ENCODE peak calls at places on chromosomes 12 and 14, in five cellular contexts. One of them, this sample, is unnamed.

GRCh38 chr14:105903971-105904370 is 377.6 kb downstream of the TMEM121 start:
- DNase-seq in body of pancreas: no peak
- DNase-seq in A549: no peak
- DNase-seq in esophagus squamous epithelium: no peak
- DNase-seq in sigmoid colon: no peak
- DNase-seq in this sample: no peak

GRCh38 chr14:64806202-64806861 is 73.4 kb downstream of the SPTB start:
- DNase-seq in esophagus squamous epithelium: no peak
- DNase-seq in A549: peak
- DNase-seq in sigmoid colon: peak
- DNase-seq in body of pancreas: peak
- DNase-seq in this sample: no peak

GRCh38 chr14:84814391-84814790 is 715.6 kb upstream of the FLRT2 start:
- DNase-seq in A549: no peak
- DNase-seq in sigmoid colon: no peak
- DNase-seq in esophagus squamous epithelium: no peak
- DNase-seq in body of pancreas: no peak
- DNase-seq in this sample: no peak

GRCh38 chr14:51627313-51627712 is 24.4 kb upstream of the FRMD6 start:
- DNase-seq in esophagus squamous epithelium: no peak
- DNase-seq in A549: no peak
- DNase-seq in body of pancreas: no peak
- DNase-seq in sigmoid colon: no peak
- DNase-seq in this sample: no peak

GRCh38 chr12:46005823-46006222 is 15.4 kb upstream of the SCAF11 start:
- DNase-seq in A549: no peak
- DNase-seq in body of pancreas: no peak
- DNase-seq in esophagus squamous epithelium: no peak
- DNase-seq in sigmoid colon: no peak
- DNase-seq in this sample: no peak

GRCh38 chr12:91138337-91138905 is 27.1 kb upstream of the LUM start:
- DNase-seq in sigmoid colon: peak
- DNase-seq in body of pancreas: no peak
- DNase-seq in esophagus squamous epithelium: no peak
- DNase-seq in A549: no peak
- DNase-seq in this sample: no peak

GRCh38 chr12:40144023-40144422 is 38.1 kb upstream of the SLC2A13 start:
- DNase-seq in esophagus squamous epithelium: no peak
- DNase-seq in body of pancreas: no peak
- DNase-seq in sigmoid colon: no peak
- DNase-seq in A549: no peak
- DNase-seq in this sample: no peak

GRCh38 chr14:35384386-35385041 is 20.0 kb downstream of the NFKBIA start:
- DNase-seq in sigmoid colon: peak
- DNase-seq in esophagus squamous epithelium: no peak
- DNase-seq in A549: no peak
- DNase-seq in body of pancreas: no peak
- DNase-seq in this sample: peak

GRCh38 chr12:10562306-10562933 is 51.0 kb downstream of the MAGOHB start:
- DNase-seq in sigmoid colon: no peak
- DNase-seq in A549: peak
- DNase-seq in body of pancreas: no peak
- DNase-seq in esophagus squamous epithelium: no peak
- DNase-seq in this sample: no peak

GRCh38 chr12:53381739-53382630 is 2.0 kb downstream of the SP1 start:
- DNase-seq in A549: no peak
- DNase-seq in body of pancreas: peak
- DNase-seq in sigmoid colon: peak
- DNase-seq in esophagus squamous epithelium: no peak
- DNase-seq in this sample: peak

GRCh38 chr12:63930971-63931370 is 86.5 kb downstream of the SRGAP1 start:
- DNase-seq in body of pancreas: no peak
- DNase-seq in A549: no peak
- DNase-seq in sigmoid colon: no peak
- DNase-seq in esophagus squamous epithelium: no peak
- DNase-seq in this sample: no peak

GRCh38 chr12:96811083-96811482 is 96.0 kb upstream of the NEDD1 start:
- DNase-seq in A549: peak
- DNase-seq in sigmoid colon: no peak
- DNase-seq in esophagus squamous epithelium: no peak
- DNase-seq in body of pancreas: no peak
- DNase-seq in this sample: no peak

GRCh38 chr12:118034429-118035193 is 18.1 kb downstream of the RFC5 start:
- DNase-seq in body of pancreas: peak
- DNase-seq in esophagus squamous epithelium: no peak
- DNase-seq in sigmoid colon: no peak
- DNase-seq in A549: no peak
- DNase-seq in this sample: peak

GRCh38 chr12:9864913-9865675 is 4.1 kb downstream of the CLEC2B start:
- DNase-seq in sigmoid colon: no peak
- DNase-seq in esophagus squamous epithelium: no peak
- DNase-seq in body of pancreas: no peak
- DNase-seq in A549: no peak
- DNase-seq in this sample: no peak

GRCh38 chr12:92905258-92905810 is 23.8 kb downstream of the EEA1 start:
- DNase-seq in esophagus squamous epithelium: no peak
- DNase-seq in A549: no peak
- DNase-seq in body of pancreas: no peak
- DNase-seq in sigmoid colon: no peak
- DNase-seq in this sample: no peak

GRCh38 chr14:24673059-24673458 is 39.1 kb upstream of the GZMB start:
- DNase-seq in sigmoid colon: no peak
- DNase-seq in esophagus squamous epithelium: no peak
- DNase-seq in body of pancreas: no peak
- DNase-seq in A549: no peak
- DNase-seq in this sample: no peak

GRCh38 chr14:101196795-101197590 is 293.5 kb upstream of the RTL1 start:
- DNase-seq in esophagus squamous epithelium: no peak
- DNase-seq in A549: no peak
- DNase-seq in sigmoid colon: peak
- DNase-seq in body of pancreas: peak
- DNase-seq in this sample: no peak

GRCh38 chr14:51244591-51244990 is 4.5 kb downstream of the TMX1 start:
- DNase-seq in A549: no peak
- DNase-seq in esophagus squamous epithelium: no peak
- DNase-seq in body of pancreas: no peak
- DNase-seq in sigmoid colon: no peak
- DNase-seq in this sample: no peak

GRCh38 chr12:53751336-53752191 is at the start of gene CISTR:
- DNase-seq in A549: no peak
- DNase-seq in esophagus squamous epithelium: no peak
- DNase-seq in sigmoid colon: no peak
- DNase-seq in body of pancreas: peak
- DNase-seq in this sample: peak

GRCh38 chr12:91556909-91557308 is 374.3 kb upstream of the DCN start:
- DNase-seq in sigmoid colon: no peak
- DNase-seq in A549: no peak
- DNase-seq in body of pancreas: no peak
- DNase-seq in esophagus squamous epithelium: no peak
- DNase-seq in this sample: no peak

GRCh38 chr14:69298131-69299071 is 38.4 kb downstream of the GALNT16 start:
- DNase-seq in esophagus squamous epithelium: no peak
- DNase-seq in A549: no peak
- DNase-seq in sigmoid colon: no peak
- DNase-seq in body of pancreas: no peak
- DNase-seq in this sample: no peak

GRCh38 chr12:130992448-130992847 is 38.7 kb downstream of the ADGRD1 start:
- DNase-seq in sigmoid colon: peak
- DNase-seq in A549: no peak
- DNase-seq in esophagus squamous epithelium: no peak
- DNase-seq in body of pancreas: peak
- DNase-seq in this sample: no peak

GRCh38 chr14:61569783-61570182 is 125.5 kb upstream of the HIF1A start:
- DNase-seq in sigmoid colon: peak
- DNase-seq in body of pancreas: no peak
- DNase-seq in esophagus squamous epithelium: no peak
- DNase-seq in A549: no peak
- DNase-seq in this sample: no peak

GRCh38 chr14:50222061-50222613 is 9.2 kb downstream of the SOS2 start:
- DNase-seq in A549: no peak
- DNase-seq in body of pancreas: no peak
- DNase-seq in esophagus squamous epithelium: no peak
- DNase-seq in sigmoid colon: no peak
- DNase-seq in this sample: no peak

GRCh38 chr12:132615579-132616066 is 3.0 kb upstream of the P2RX2 start:
- DNase-seq in A549: no peak
- DNase-seq in esophagus squamous epithelium: no peak
- DNase-seq in sigmoid colon: no peak
- DNase-seq in body of pancreas: no peak
- DNase-seq in this sample: no peak

GRCh38 chr12:115012861-115013667 is 329.1 kb upstream of the TBX3 start:
- DNase-seq in esophagus squamous epithelium: no peak
- DNase-seq in A549: no peak
- DNase-seq in body of pancreas: no peak
- DNase-seq in sigmoid colon: no peak
- DNase-seq in this sample: no peak

GRCh38 chr12:15544589-15544988 is 222.3 kb downstream of the PTPRO start:
- DNase-seq in A549: no peak
- DNase-seq in body of pancreas: no peak
- DNase-seq in esophagus squamous epithelium: no peak
- DNase-seq in sigmoid colon: no peak
- DNase-seq in this sample: no peak

GRCh38 chr12:29796823-29797263 is 13.1 kb upstream of the TMTC1 start:
- DNase-seq in sigmoid colon: peak
- DNase-seq in body of pancreas: no peak
- DNase-seq in A549: no peak
- DNase-seq in esophagus squamous epithelium: no peak
- DNase-seq in this sample: peak

GRCh38 chr12:126033746-126034145 is 968.5 kb downstream of the AACS start:
- DNase-seq in sigmoid colon: no peak
- DNase-seq in esophagus squamous epithelium: no peak
- DNase-seq in body of pancreas: no peak
- DNase-seq in A549: no peak
- DNase-seq in this sample: peak

GRCh38 chr12:46494424-46494823 is 121.9 kb upstream of the SLC38A2 start:
- DNase-seq in esophagus squamous epithelium: no peak
- DNase-seq in sigmoid colon: no peak
- DNase-seq in body of pancreas: no peak
- DNase-seq in A549: no peak
- DNase-seq in this sample: no peak

DNA sequence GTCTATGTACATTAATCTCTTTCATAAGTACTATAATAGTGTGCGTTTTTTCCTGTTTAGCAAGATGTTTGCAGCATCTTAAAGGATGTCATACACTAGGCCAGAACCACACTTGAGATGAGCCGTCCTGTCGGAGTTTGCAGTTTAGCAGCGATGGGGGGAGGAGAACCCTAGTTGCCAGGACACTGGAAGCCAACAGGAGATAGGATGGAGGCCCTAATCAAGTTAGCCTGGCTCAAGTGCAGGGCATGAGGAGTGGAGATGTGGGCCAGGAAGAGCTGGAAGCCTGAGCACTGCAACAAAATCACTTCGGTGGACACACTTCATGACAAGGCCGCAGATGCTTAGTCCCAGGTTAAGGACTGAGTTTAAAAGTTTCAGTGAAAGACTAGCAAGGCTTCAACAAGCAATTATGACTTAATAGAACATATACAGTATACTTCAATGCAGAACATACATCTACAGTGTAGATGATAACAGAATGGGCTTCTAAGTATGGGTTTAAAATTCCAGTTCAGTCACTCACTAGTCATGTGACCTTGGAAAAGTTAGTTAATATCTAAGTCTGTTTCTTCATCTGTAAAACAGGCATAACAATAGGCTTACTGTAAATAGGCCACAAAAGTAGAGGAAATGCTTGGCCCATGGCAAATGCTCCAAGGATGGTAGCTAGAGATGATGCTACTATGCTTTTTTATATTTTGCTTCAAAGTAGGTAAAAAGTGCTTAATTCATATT is 77.1 kb downstream of the PTPN21 start:
- DNase-seq in sigmoid colon: no peak
- DNase-seq in A549: no peak
- DNase-seq in esophagus squamous epithelium: no peak
- DNase-seq in body of pancreas: no peak
- DNase-seq in this sample: no peak
- TF ChIP-seq POLR2A in sigmoid colon: no peak
- TF ChIP-seq POLR2A in A549: no peak
- TF ChIP-seq POLR2A in esophagus squamous epithelium: no peak
- TF ChIP-seq POLR2A in body of pancreas: no peak
- TF ChIP-seq POLR2A in this sample: no peak

GRCh38 chr12:7609480-7609879 is 56.2 kb downstream of the APOBEC1 start:
- DNase-seq in sigmoid colon: no peak
- DNase-seq in body of pancreas: no peak
- DNase-seq in esophagus squamous epithelium: no peak
- DNase-seq in A549: no peak
- DNase-seq in this sample: no peak
- H3K4me3 ChIP-seq in sigmoid colon: no peak
- H3K4me3 ChIP-seq in body of pancreas: no peak
- H3K4me3 ChIP-seq in esophagus squamous epithelium: no peak
- H3K4me3 ChIP-seq in A549: no peak
- H3K4me3 ChIP-seq in this sample: no peak

GRCh38 chr14:98935921-98936320 is 336.1 kb downstream of the BCL11B start:
- DNase-seq in esophagus squamous epithelium: no peak
- DNase-seq in sigmoid colon: peak
- DNase-seq in body of pancreas: no peak
- DNase-seq in A549: no peak
- DNase-seq in this sample: no peak

GRCh38 chr14:98932436-98933325 is 339.3 kb downstream of the BCL11B start:
- DNase-seq in body of pancreas: peak
- DNase-seq in sigmoid colon: peak
- DNase-seq in A549: no peak
- DNase-seq in esophagus squamous epithelium: no peak
- DNase-seq in this sample: no peak

GRCh38 chr14:98931126-98931525 is 340.9 kb downstream of the BCL11B start:
- DNase-seq in body of pancreas: peak
- DNase-seq in A549: no peak
- DNase-seq in sigmoid colon: peak
- DNase-seq in esophagus squamous epithelium: no peak
- DNase-seq in this sample: no peak

GRCh38 chr14:98928418-98928817 is 343.6 kb downstream of the BCL11B start:
- DNase-seq in sigmoid colon: peak
- DNase-seq in body of pancreas: no peak
- DNase-seq in esophagus squamous epithelium: no peak
- DNase-seq in A549: no peak
- DNase-seq in this sample: no peak

DNA sequence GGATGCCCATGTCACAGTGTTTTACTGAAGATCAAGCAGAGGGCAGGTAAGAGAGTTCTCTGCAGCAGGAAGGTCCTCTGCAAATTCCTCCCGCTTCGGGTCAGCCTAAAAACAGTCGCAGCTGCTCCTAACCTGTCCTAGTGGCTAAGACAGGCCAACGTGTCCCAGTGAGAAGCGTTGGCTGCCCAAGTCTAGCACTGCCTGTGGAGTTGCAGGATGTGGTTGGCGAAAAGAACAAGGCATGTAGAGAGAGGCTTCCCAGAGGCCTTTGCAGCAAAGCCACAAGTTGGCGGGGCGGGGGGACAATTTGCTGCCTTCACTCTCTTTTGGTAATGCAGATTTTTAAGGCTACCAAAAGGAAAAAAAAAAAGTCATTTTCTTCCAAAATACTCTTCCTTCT is 340.1 kb downstream of the BCL11B start:
- DNase-seq in A549: no peak
- DNase-seq in sigmoid colon: peak
- DNase-seq in esophagus squamous epithelium: no peak
- DNase-seq in body of pancreas: peak
- DNase-seq in this sample: peak
- TF ChIP-seq POLR2A in A549: no peak
- TF ChIP-seq POLR2A in sigmoid colon: no peak
- TF ChIP-seq POLR2A in esophagus squamous epithelium: no peak
- TF ChIP-seq POLR2A in body of pancreas: no peak
- TF ChIP-seq POLR2A in this sample: no peak

GRCh38 chr14:23066855-23067744 is 9.8 kb upstream of the CDH24 start:
- DNase-seq in body of pancreas: no peak
- DNase-seq in esophagus squamous epithelium: no peak
- DNase-seq in sigmoid colon: no peak
- DNase-seq in A549: no peak
- DNase-seq in this sample: no peak
- H3K4me3 ChIP-seq in body of pancreas: no peak
- H3K4me3 ChIP-seq in esophagus squamous epithelium: no peak
- H3K4me3 ChIP-seq in sigmoid colon: no peak
- H3K4me3 ChIP-seq in A549: no peak
- H3K4me3 ChIP-seq in this sample: no peak

This sample was measured in transverse colon.